ENCODE peak calls at places on chromosomes 2 and 18, in five cellular contexts. M, O, J, S and Q are unnamed samples.

GRCh38 chr2:36770542-36771287 is 74.2 kb downstream of the VIT start:
- DNase-seq in O (no peak), M (peak), S (peak), J (peak), Q (peak)

GRCh38 chr2:108458082-108458481 is 9.1 kb downstream of the GCC2 start:
- DNase-seq in M (no peak), S (no peak), O (no peak), J (no peak), Q (no peak)

GRCh38 chr2:216721141-216721540 is 25.8 kb upstream of the IGFBP5 start:
- DNase-seq in J (no peak), S (no peak), M (no peak), O (no peak), Q (no peak)

GRCh38 chr2:183059561-183059960 is 19.0 kb upstream of the DUSP19 start:
- DNase-seq in S (no peak), M (peak), O (no peak), J (peak), Q (no peak)

GRCh38 chr2:19759880-19760279 is 141.9 kb downstream of the TTC32 start:
- DNase-seq in M (peak), J (no peak), O (no peak), S (no peak), Q (no peak)

GRCh38 chr2:235836416-235837042 is 331.7 kb downstream of the GBX2 start:
- DNase-seq in S (peak), M (no peak), O (no peak), J (no peak), Q (peak)

GRCh38 chr2:212777020-212777491 is 238.5 kb upstream of the ERBB4 start:
- DNase-seq in S (no peak), J (peak), O (no peak), M (peak), Q (peak)

GRCh38 chr2:11023326-11024009 is 111.7 kb downstream of the KCNF1 start:
- DNase-seq in O (no peak), M (no peak), S (no peak), J (no peak), Q (no peak)

GRCh38 chr18:42174909-42175308 is 219.9 kb downstream of the PIK3C3 start:
- DNase-seq in M (peak), O (no peak), J (no peak), S (peak), Q (no peak)

GRCh38 chr2:96547751-96548161 is 11.2 kb downstream of the ARID5A start:
- DNase-seq in O (no peak), M (peak), J (no peak), S (no peak), Q (no peak)

GRCh38 chr2:212902421-212902820 is 249.0 kb downstream of the IKZF2 start:
- DNase-seq in M (no peak), O (no peak), S (no peak), J (no peak), Q (no peak)

GRCh38 chr2:201860541-201861154 is 54.3 kb downstream of the CDK15 start:
- DNase-seq in O (peak), M (peak), S (peak), J (peak), Q (peak)

GRCh38 chr2:19900536-19901200 is 1.1 kb downstream of the TTC32 start:
- DNase-seq in M (peak), O (no peak), J (peak), S (no peak), Q (no peak)

GRCh38 chr18:22195052-22195451 is 25.7 kb downstream of the GATA6 start:
- DNase-seq in O (no peak), J (no peak), S (no peak), M (no peak), Q (no peak)

GRCh38 chr2:27723372-27724144 is 48.0 kb upstream of the MRPL33 start:
- DNase-seq in J (peak), S (peak), O (peak), M (peak), Q (peak)

GRCh38 chr2:54465143-54465542 is 9.0 kb downstream of the SPTBN1 start:
- DNase-seq in M (no peak), S (peak), J (no peak), O (no peak), Q (no peak)

GRCh38 chr2:95057535-95058453 is 32.3 kb downstream of the MAL start:
- DNase-seq in S (peak), J (no peak), M (no peak), O (peak), Q (no peak)

GRCh38 chr2:69244889-69245288 is 142.1 kb downstream of the GFPT1 start:
- DNase-seq in S (no peak), J (no peak), O (no peak), M (no peak), Q (no peak)

GRCh38 chr2:239792649-239793010 is 232.5 kb downstream of the NDUFA10 start:
- DNase-seq in O (peak), J (no peak), M (no peak), S (no peak), Q (no peak)

GRCh38 chr2:44639399-44639798 is 277.7 kb downstream of the CAMKMT start:
- DNase-seq in J (no peak), S (no peak), M (no peak), O (no peak), Q (no peak)

GRCh38 chr2:181483876-181484275 is 26.7 kb downstream of the ITGA4 start:
- DNase-seq in J (no peak), S (no peak), M (no peak), O (no peak), Q (no peak)
- TF ChIP-seq CTCF in J (no peak), S (no peak), M (no peak), O (no peak), Q (no peak)

GRCh38 chr2:208570851-208571763 is 164.5 kb downstream of the PTH2R start:
- DNase-seq in O (no peak), S (no peak), J (no peak), M (no peak), Q (no peak)
- TF ChIP-seq CTCF in O (no peak), S (no peak), J (no peak), M (no peak), Q (no peak)

DNA sequence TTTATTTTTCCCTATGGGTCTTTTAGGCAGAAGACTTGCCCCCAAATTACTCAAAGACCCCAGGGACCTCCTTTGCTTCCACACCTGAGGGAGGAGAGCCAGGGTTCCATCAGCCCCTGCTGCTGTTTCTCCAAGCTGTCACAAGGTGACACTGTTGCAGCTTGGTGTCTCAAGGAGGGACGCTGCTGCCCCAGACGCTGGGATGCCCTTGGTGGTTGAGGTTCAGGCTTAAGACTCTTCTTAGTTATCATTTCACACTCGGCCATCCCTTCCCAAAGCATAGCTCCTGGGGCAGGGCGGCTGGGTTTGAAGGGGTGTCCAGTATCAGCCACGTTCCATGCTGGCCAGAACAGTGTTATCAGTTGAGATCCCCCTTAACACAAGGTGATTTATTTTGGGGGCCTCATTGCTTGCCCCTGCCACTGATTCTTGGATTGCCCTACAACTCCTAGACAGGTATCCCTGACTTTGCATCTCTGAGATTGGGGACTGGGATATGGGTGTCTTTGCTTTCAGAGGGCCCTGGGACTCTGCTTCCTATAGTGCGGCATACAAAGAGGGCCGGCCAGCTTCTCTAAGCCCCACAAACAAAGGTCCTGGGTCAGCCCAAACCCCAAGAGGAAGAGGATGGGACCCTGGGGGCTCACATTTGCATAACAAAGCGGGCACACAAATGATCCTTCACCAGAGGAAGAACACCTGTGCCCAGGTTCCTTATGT is 22.7 kb downstream of the GPR55 start:
- DNase-seq in J (peak), O (peak), S (peak), M (peak), Q (peak)
- TF ChIP-seq CTCF in J (peak), O (peak), S (peak), M (peak), Q (peak)

GRCh38 chr2:164913640-164914346 is 41.5 kb downstream of the SLC38A11 start:
- DNase-seq in J (peak), O (no peak), M (peak), S (no peak), Q (peak)
- TF ChIP-seq CTCF in J (peak), O (peak), M (peak), S (peak), Q (peak)